ENCODE peak calls at places on chromosomes 13 and 19, in seven cellular contexts. E is upper lobe of left lung, L is esophagus squamous epithelium, X is right lobe of liver, F is heart left ventricle, Z is ovary, Y is endothelial cell of umbilical vein. R is an unnamed sample.

GRCh38 chr19:53541971-53542370 is 4.0 kb downstream of the ZNF331 start:
- DNase-seq in Y (no peak), E (no peak), F (no peak), X (no peak), L (no peak), Z (no peak), R (no peak)

GRCh38 chr13:42615691-42616090 is 41.7 kb downstream of the TNFSF11 start:
- DNase-seq in Z (no peak), E (no peak), L (no peak), Y (no peak), F (no peak), X (no peak), R (no peak)

GRCh38 chr19:55443824-55444719 is 972 bp upstream of the SHISA7 start:
- DNase-seq in F (no peak), E (no peak), Y (no peak), X (peak; percentile 33), L (no peak), Z (no peak), R (no peak)

GRCh38 chr13:20174656-20175405 is 14.0 kb upstream of the GJA3 start:
- DNase-seq in F (peak; percentile 74), E (peak; percentile 95), Y (peak; percentile 73), L (peak; percentile 58), X (no peak), Z (peak; percentile 64), R (peak; percentile 98)

GRCh38 chr13:114043421-114044053 is 69.7 kb upstream of the C13orf46 start:
- DNase-seq in E (peak; percentile 72), L (peak; percentile 21), Z (no peak), F (peak; percentile 71), Y (no peak), X (no peak), R (no peak)

GRCh38 chr19:36377541-36378178 is 1.3 kb downstream of the ZFP14 start:
- DNase-seq in L (no peak), F (no peak), Z (no peak), X (no peak), Y (no peak), E (no peak), R (no peak)

GRCh38 chr13:46682015-46682414 is 114.9 kb downstream of the ESD start:
- DNase-seq in E (no peak), F (no peak), X (no peak), L (no peak), Z (no peak), Y (no peak), R (no peak)

GRCh38 chr13:43363156-43363918 is 340.0 kb downstream of the DNAJC15 start:
- DNase-seq in Y (peak; percentile 83), Z (no peak), L (no peak), X (no peak), E (no peak), F (no peak), R (peak; percentile 37)

GRCh38 chr19:22622901-22623840 is 11.0 kb upstream of the ZNF492 start:
- DNase-seq in X (peak; percentile 35), E (peak; percentile 14), L (no peak), F (peak; percentile 70), Z (peak; percentile 71), Y (no peak), R (peak; percentile 42)

GRCh38 chr19:58562126-58563033 is 4.0 kb upstream of the UBE2M start:
- DNase-seq in X (no peak), E (no peak), Z (peak; percentile 68), Y (peak; percentile 37), L (no peak), F (peak; percentile 75), R (no peak)

GRCh38 chr13:70708744-70709143 is 600.5 kb upstream of the KLHL1 start:
- DNase-seq in L (no peak), F (no peak), X (no peak), Z (no peak), Y (peak; percentile 93), E (no peak), R (no peak)

GRCh38 chr13:93559718-93560117 is 333.1 kb downstream of the GPC6 start:
- DNase-seq in F (no peak), Z (no peak), X (no peak), L (no peak), Y (no peak), E (no peak), R (no peak)

GRCh38 chr13:24670927-24671326 is 9.3 kb upstream of the ATP12A start:
- DNase-seq in E (no peak), X (peak; percentile 25), Z (no peak), L (no peak), F (no peak), Y (no peak), R (no peak)

GRCh38 chr19:50046649-50047503 is 21.1 kb downstream of the ZNF473 start:
- DNase-seq in Y (no peak), E (peak; percentile 59), X (no peak), L (no peak), F (no peak), Z (no peak), R (no peak)

GRCh38 chr19:49761625-49762311 is 1.3 kb downstream of the TSKS start:
- DNase-seq in Z (peak; percentile 55), F (no peak), E (no peak), Y (no peak), L (no peak), X (no peak), R (no peak)

GRCh38 chr13:97130201-97130600 is 91.9 kb upstream of the MBNL2 start:
- DNase-seq in X (no peak), E (no peak), L (no peak), F (no peak), Z (no peak), Y (no peak), R (no peak)

GRCh38 chr19:44758596-44758995 is 10.1 kb downstream of the BCL3 start:
- DNase-seq in Y (no peak), F (peak; percentile 66), X (no peak), L (no peak), E (no peak), Z (peak; percentile 40), R (no peak)

GRCh38 chr13:33633701-33634525 is 184.0 kb upstream of the RFC3 start:
- DNase-seq in Y (no peak), F (no peak), L (no peak), X (no peak), Z (no peak), E (no peak), R (no peak)

GRCh38 chr13:31115616-31116015 is 46.1 kb downstream of the HSPH1 start:
- DNase-seq in F (no peak), Z (no peak), X (no peak), L (no peak), E (no peak), Y (no peak), R (peak; percentile 90)

GRCh38 chr13:95229855-95230254 is 71.4 kb downstream of the ABCC4 start:
- DNase-seq in Y (no peak), X (no peak), Z (no peak), E (no peak), F (no peak), L (no peak), R (no peak)

GRCh38 chr13:112443191-112444000 is 67.2 kb downstream of the SPACA7 start:
- DNase-seq in Z (no peak), F (peak; percentile 41), E (peak; percentile 20), L (no peak), Y (no peak), X (no peak), R (peak; percentile 77)

GRCh38 chr19:16942583-16942982 is 53.8 kb downstream of the F2RL3 start:
- DNase-seq in Y (no peak), E (peak; percentile 13), Z (no peak), F (no peak), X (no peak), L (no peak), R (no peak)

GRCh38 chr19:16945364-16945714 is 56.5 kb downstream of the F2RL3 start:
- DNase-seq in E (peak; percentile 17), F (no peak), Y (no peak), X (no peak), L (no peak), Z (no peak), R (no peak)

GRCh38 chr19:16943942-16944625 is 55.3 kb downstream of the F2RL3 start:
- DNase-seq in E (peak; percentile 3), Z (no peak), F (no peak), Y (no peak), X (no peak), L (no peak), R (no peak)

GRCh38 chr19:16945762-16946465 is 57.1 kb downstream of the F2RL3 start:
- DNase-seq in F (no peak), Z (no peak), X (no peak), L (no peak), Y (no peak), E (peak; percentile 3), R (no peak)

GRCh38 chr19:16944626-16945363 is 56.0 kb downstream of the F2RL3 start:
- DNase-seq in L (no peak), Z (no peak), X (no peak), E (peak; percentile 20), F (no peak), Y (no peak), R (no peak)
- TF ChIP-seq POLR2A in L (no peak), Z (no peak), X (no peak), E (no peak), F (no peak), Y (no peak), R (no peak)

DNA sequence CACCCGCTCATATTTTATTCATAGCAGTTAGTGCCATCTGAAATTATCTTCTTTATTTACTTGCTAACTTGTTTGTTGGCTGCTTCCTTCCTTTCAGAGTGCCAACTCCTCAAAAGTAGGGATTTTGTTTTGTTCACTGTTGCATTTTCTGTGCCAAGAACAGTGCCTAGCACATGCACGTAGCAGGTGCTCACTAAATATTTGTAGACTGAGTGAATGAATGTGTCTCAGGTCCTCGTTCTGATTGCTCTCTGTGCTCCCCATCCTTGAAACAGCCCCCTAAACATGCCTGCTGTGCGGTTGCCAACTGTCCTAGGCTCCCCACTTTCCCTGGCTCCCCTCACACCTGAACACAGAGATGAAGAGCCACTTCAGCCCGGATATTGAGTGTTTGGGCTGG is 1.5 kb downstream of the GIPC1 start:
- DNase-seq in L (no peak), X (no peak), E (no peak), Z (no peak), Y (no peak), F (no peak), R (no peak)
- H3K27ac ChIP-seq in L (peak overlapping the region; percentile 93), X (no peak overlapping the region), E (peak overlapping the region; percentile 88), Z (no peak overlapping the region), Y (no peak overlapping the region), F (no peak overlapping the region), R (peak overlapping the region; percentile 79)

GRCh38 chr19:748274-748598 is 2.7 kb upstream of the MISP start:
- DNase-seq in L (no peak), Y (no peak), X (no peak), Z (no peak), F (no peak), E (peak; percentile 40), R (no peak)
- TF ChIP-seq POLR2A in L (no peak), Y (no peak), X (no peak), Z (no peak), F (no peak), E (no peak), R (no peak)

DNA sequence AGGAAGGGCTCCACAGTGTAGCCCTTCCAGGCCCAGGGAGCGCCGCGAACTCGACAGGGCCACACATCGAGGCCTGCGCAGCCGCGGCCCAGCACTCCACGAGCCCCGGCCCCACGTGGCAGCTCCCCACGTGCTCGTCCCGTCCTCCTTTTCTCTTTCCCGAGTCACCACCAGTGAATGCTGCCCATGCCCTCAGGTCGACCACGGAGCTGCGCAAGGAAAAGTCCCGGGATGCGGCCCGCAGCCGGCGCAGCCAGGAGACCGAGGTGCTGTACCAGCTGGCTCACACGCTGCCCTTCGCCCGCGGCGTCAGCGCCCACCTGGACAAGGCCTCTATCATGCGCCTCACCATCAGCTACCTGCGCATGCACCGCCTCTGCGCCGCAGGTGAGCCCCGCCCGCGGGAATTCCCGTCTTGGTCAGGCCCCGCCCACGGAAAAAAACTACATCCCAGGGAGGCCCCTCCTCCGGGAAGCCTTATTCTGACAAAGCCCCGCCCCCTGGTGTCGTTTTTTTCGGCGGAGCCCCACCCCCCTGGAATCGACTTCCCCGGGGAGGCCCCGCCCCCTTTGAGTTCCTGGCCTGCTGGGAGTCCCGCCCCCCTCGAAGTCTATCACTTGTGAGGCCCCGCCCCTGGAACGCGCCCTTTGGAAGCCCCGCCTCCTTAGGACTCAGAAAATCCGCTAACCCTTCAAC is 7.0 kb downstream of the HIF3A start:
- DNase-seq in X (peak; percentile 71), E (peak; percentile 92), L (no peak), Z (peak; percentile 82), Y (no peak), F (peak; percentile 67), R (no peak)
- H3K27ac ChIP-seq in X (no peak overlapping the region), E (peak overlapping the region; percentile 99), L (peak overlapping the region; percentile 86), Z (peak overlapping the region; percentile 3), Y (no peak overlapping the region), F (peak overlapping the region; percentile 98), R (peak overlapping the region; percentile 98)